ENCODE peak calls at places on chromosomes 1 and 21, in four cellular contexts. One of them, this sample, is unnamed. For H3K9me3, the result is how much of the 10 kb centered on the place peaks cover.

GRCh38 chr1:100217834-100218233 is 31.8 kb downstream of the DBT start:
- DNase-seq in hepatocyte: no peak
- DNase-seq in astrocyte: no peak
- DNase-seq in endothelial cell of umbilical vein: no peak
- DNase-seq in this sample: no peak

GRCh38 chr1:94528271-94528670 is 13.3 kb downstream of the F3 start:
- DNase-seq in hepatocyte: no peak
- DNase-seq in astrocyte: no peak
- DNase-seq in endothelial cell of umbilical vein: no peak
- DNase-seq in this sample: no peak

GRCh38 chr1:76939107-76939816 is 72.0 kb downstream of the ST6GALNAC5 start:
- DNase-seq in endothelial cell of umbilical vein: no peak
- DNase-seq in astrocyte: peak
- DNase-seq in hepatocyte: no peak
- DNase-seq in this sample: no peak

GRCh38 chr1:219179293-219179692 is 5.6 kb downstream of the LYPLAL1 start:
- DNase-seq in hepatocyte: no peak
- DNase-seq in astrocyte: no peak
- DNase-seq in endothelial cell of umbilical vein: no peak
- DNase-seq in this sample: no peak

GRCh38 chr21:30577766-30578165 is 12.4 kb downstream of the KRTAP22-2 start:
- DNase-seq in astrocyte: no peak
- DNase-seq in hepatocyte: no peak
- DNase-seq in endothelial cell of umbilical vein: no peak
- DNase-seq in this sample: no peak

GRCh38 chr1:245648749-245649517 is 494.1 kb downstream of the KIF26B start:
- DNase-seq in endothelial cell of umbilical vein: no peak
- DNase-seq in hepatocyte: no peak
- DNase-seq in astrocyte: no peak
- DNase-seq in this sample: no peak

GRCh38 chr1:33438364-33439145 is 7.7 kb upstream of the PHC2 start:
- DNase-seq in hepatocyte: no peak
- DNase-seq in endothelial cell of umbilical vein: no peak
- DNase-seq in astrocyte: no peak
- DNase-seq in this sample: no peak

GRCh38 chr1:182050481-182051438 is 10.8 kb downstream of the ZNF648 start:
- DNase-seq in endothelial cell of umbilical vein: no peak
- DNase-seq in hepatocyte: no peak
- DNase-seq in astrocyte: no peak
- DNase-seq in this sample: no peak

GRCh38 chr1:184931566-184931965 is 42.7 kb downstream of the NIBAN1 start:
- DNase-seq in endothelial cell of umbilical vein: peak
- DNase-seq in hepatocyte: no peak
- DNase-seq in astrocyte: no peak
- DNase-seq in this sample: no peak

GRCh38 chr1:214582289-214582891 is 20.6 kb upstream of the CENPF start:
- DNase-seq in hepatocyte: no peak
- DNase-seq in astrocyte: no peak
- DNase-seq in endothelial cell of umbilical vein: no peak
- DNase-seq in this sample: no peak

GRCh38 chr1:26283226-26283853 is 3.5 kb downstream of the SH3BGRL3 start:
- DNase-seq in hepatocyte: no peak
- DNase-seq in astrocyte: no peak
- DNase-seq in endothelial cell of umbilical vein: no peak
- DNase-seq in this sample: no peak

GRCh38 chr1:180231506-180232420 is 1.7 kb downstream of the LHX4 start:
- DNase-seq in endothelial cell of umbilical vein: peak
- DNase-seq in astrocyte: no peak
- DNase-seq in hepatocyte: no peak
- DNase-seq in this sample: no peak

GRCh38 chr1:245172026-245172425 is 17.2 kb downstream of the KIF26B start:
- DNase-seq in endothelial cell of umbilical vein: no peak
- DNase-seq in astrocyte: no peak
- DNase-seq in hepatocyte: no peak
- DNase-seq in this sample: no peak

GRCh38 chr1:175024773-175025172 is 1.5 kb upstream of the MRPS14 start:
- DNase-seq in endothelial cell of umbilical vein: no peak
- DNase-seq in astrocyte: no peak
- DNase-seq in hepatocyte: no peak
- DNase-seq in this sample: no peak

GRCh38 chr21:27566521-27566920 is 599.6 kb upstream of the ADAMTS5 start:
- DNase-seq in astrocyte: no peak
- DNase-seq in endothelial cell of umbilical vein: no peak
- DNase-seq in hepatocyte: no peak
- DNase-seq in this sample: no peak

GRCh38 chr1:27992271-27992670 is 32.5 kb downstream of the XKR8 start:
- DNase-seq in astrocyte: no peak
- DNase-seq in endothelial cell of umbilical vein: peak
- DNase-seq in hepatocyte: no peak
- DNase-seq in this sample: peak

GRCh38 chr21:34912022-34912933 is 136.8 kb downstream of the RUNX1 start:
- DNase-seq in astrocyte: no peak
- DNase-seq in hepatocyte: no peak
- DNase-seq in endothelial cell of umbilical vein: no peak
- DNase-seq in this sample: no peak

GRCh38 chr1:21764615-21765423 is 18.1 kb downstream of the USP48 start:
- DNase-seq in astrocyte: peak
- DNase-seq in endothelial cell of umbilical vein: peak
- DNase-seq in hepatocyte: no peak
- DNase-seq in this sample: no peak

GRCh38 chr1:89608627-89609338 is 24.1 kb upstream of the LRRC8C start:
- DNase-seq in astrocyte: no peak
- DNase-seq in endothelial cell of umbilical vein: no peak
- DNase-seq in hepatocyte: no peak
- DNase-seq in this sample: no peak

GRCh38 chr1:225042263-225042662 is 112.8 kb downstream of the DNAH14 start:
- DNase-seq in astrocyte: no peak
- DNase-seq in hepatocyte: no peak
- DNase-seq in endothelial cell of umbilical vein: no peak
- DNase-seq in this sample: no peak

GRCh38 chr1:156419863-156420208 is 50.8 kb downstream of the RHBG start:
- DNase-seq in astrocyte: no peak
- DNase-seq in endothelial cell of umbilical vein: no peak
- DNase-seq in hepatocyte: no peak
- DNase-seq in this sample: no peak

GRCh38 chr21:29798840-29799239 is 141.0 kb downstream of the GRIK1 start:
- DNase-seq in hepatocyte: no peak
- DNase-seq in endothelial cell of umbilical vein: no peak
- DNase-seq in astrocyte: no peak
- DNase-seq in this sample: no peak

GRCh38 chr1:230495891-230496385 is 69.8 kb upstream of the PGBD5 start:
- DNase-seq in hepatocyte: no peak
- DNase-seq in endothelial cell of umbilical vein: no peak
- DNase-seq in astrocyte: no peak
- DNase-seq in this sample: no peak

GRCh38 chr1:184387069-184387870 is 441 bp downstream of the C1orf21 start:
- DNase-seq in astrocyte: no peak
- DNase-seq in hepatocyte: peak
- DNase-seq in endothelial cell of umbilical vein: peak
- DNase-seq in this sample: peak

GRCh38 chr1:12709696-12710095 is 6.2 kb upstream of the AADACL3 start:
- DNase-seq in astrocyte: no peak
- DNase-seq in endothelial cell of umbilical vein: no peak
- DNase-seq in hepatocyte: no peak
- DNase-seq in this sample: no peak

GRCh38 chr21:15001773-15002647 is 62.8 kb downstream of the NRIP1 start:
- DNase-seq in hepatocyte: no peak
- DNase-seq in endothelial cell of umbilical vein: no peak
- DNase-seq in astrocyte: no peak
- DNase-seq in this sample: no peak

GRCh38 chr1:201155354-201155753 is 1.1 kb upstream of the TMEM9 start:
- DNase-seq in endothelial cell of umbilical vein: no peak
- DNase-seq in astrocyte: no peak
- DNase-seq in hepatocyte: no peak
- DNase-seq in this sample: no peak

GRCh38 chr1:1338278-1338677 is 7.2 kb downstream of the TAS1R3 start:
- DNase-seq in hepatocyte: no peak
- DNase-seq in endothelial cell of umbilical vein: no peak
- DNase-seq in astrocyte: no peak
- DNase-seq in this sample: no peak

GRCh38 chr1:38533772-38534472 is 325.6 kb downstream of the RRAGC start:
- DNase-seq in hepatocyte: no peak
- DNase-seq in endothelial cell of umbilical vein: no peak
- DNase-seq in astrocyte: no peak
- DNase-seq in this sample: no peak

GRCh38 chr1:202252271-202252670 is 58.7 kb downstream of the LGR6 start:
- DNase-seq in endothelial cell of umbilical vein: no peak
- DNase-seq in astrocyte: no peak
- DNase-seq in hepatocyte: no peak
- DNase-seq in this sample: no peak

GRCh38 chr1:53543771-53544695 is 84.8 kb downstream of the DMRTB1 start:
- DNase-seq in hepatocyte: no peak
- DNase-seq in astrocyte: no peak
- DNase-seq in endothelial cell of umbilical vein: no peak
- DNase-seq in this sample: no peak

GRCh38 chr1:172638885-172639831 is 19.7 kb upstream of the FASLG start:
- DNase-seq in endothelial cell of umbilical vein: no peak
- DNase-seq in astrocyte: peak
- DNase-seq in hepatocyte: no peak
- DNase-seq in this sample: peak

GRCh38 chr1:177948336-177948972 is 21.4 kb downstream of the SEC16B start:
- DNase-seq in astrocyte: peak
- DNase-seq in endothelial cell of umbilical vein: peak
- DNase-seq in hepatocyte: peak
- DNase-seq in this sample: peak

GRCh38 chr1:23475134-23475628 is 8.8 kb downstream of the ASAP3 start:
- DNase-seq in endothelial cell of umbilical vein: peak
- DNase-seq in astrocyte: peak
- DNase-seq in hepatocyte: peak
- DNase-seq in this sample: no peak

GRCh38 chr21:33481314-33481943 is 1.7 kb upstream of the TMEM50B start:
- DNase-seq in endothelial cell of umbilical vein: no peak
- DNase-seq in astrocyte: no peak
- DNase-seq in hepatocyte: no peak
- DNase-seq in this sample: no peak

DNA sequence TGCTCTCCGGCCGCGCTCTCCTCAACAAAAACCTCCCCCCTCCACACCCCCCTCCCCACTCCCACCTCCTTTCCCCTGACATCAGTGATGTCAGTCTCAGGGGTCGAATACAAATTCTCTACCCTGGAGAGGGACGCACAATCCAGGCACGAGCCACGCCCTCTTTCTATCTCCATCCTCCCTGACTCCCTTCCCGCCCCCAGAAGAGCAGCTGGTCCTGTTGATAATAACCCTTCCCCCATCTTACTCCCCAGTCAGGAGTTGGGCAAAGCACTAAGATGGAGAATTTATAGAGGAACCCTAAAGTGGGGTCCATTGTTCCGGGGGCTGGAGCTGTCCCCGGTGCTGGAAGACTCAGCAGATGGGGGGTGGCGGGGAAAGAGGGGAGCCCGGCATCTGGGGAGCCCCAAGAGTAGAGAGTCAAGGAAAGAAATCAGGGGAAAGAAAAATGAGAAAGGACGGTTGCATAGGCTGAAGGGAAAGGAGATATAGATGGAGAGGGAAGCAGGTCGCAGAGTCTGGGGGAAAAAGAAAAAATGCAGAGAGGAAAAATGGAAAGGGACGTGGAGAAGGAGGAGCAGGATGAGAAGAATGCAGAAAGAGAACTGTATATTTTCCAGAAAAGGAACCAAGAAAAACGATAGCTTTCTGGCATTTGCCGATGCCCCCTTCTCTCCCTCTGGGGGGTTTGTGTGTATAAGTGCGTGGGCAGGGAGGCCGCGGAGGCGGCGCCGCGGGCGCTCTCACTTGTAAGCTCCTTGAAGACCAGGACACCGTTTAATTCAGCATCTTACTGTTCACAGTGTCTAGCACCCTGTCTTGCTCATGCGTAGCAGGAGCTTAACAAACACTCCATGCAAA is at the start of gene CELF3:
- DNase-seq in hepatocyte: peak
- DNase-seq in astrocyte: peak
- DNase-seq in endothelial cell of umbilical vein: no peak
- DNase-seq in this sample: peak
- TF ChIP-seq EZH2 in hepatocyte: no peak
- TF ChIP-seq EZH2 in astrocyte: no peak
- TF ChIP-seq EZH2 in endothelial cell of umbilical vein: peak
- TF ChIP-seq EZH2 in this sample: no peak

GRCh38 chr1:246971322-246971721 is 36.5 kb downstream of the ZNF695 start:
- DNase-seq in astrocyte: no peak
- DNase-seq in endothelial cell of umbilical vein: peak
- DNase-seq in hepatocyte: peak
- DNase-seq in this sample: peak

GRCh38 chr1:246966502-246966901 is 34.8 kb upstream of the AHCTF1 start:
- DNase-seq in astrocyte: no peak
- DNase-seq in hepatocyte: no peak
- DNase-seq in endothelial cell of umbilical vein: no peak
- DNase-seq in this sample: no peak

GRCh38 chr1:246969621-246970020 is 37.9 kb upstream of the AHCTF1 start:
- DNase-seq in hepatocyte: no peak
- DNase-seq in endothelial cell of umbilical vein: no peak
- DNase-seq in astrocyte: no peak
- DNase-seq in this sample: no peak

GRCh38 chr1:246971969-246972368 is 35.9 kb downstream of the ZNF695 start:
- DNase-seq in hepatocyte: no peak
- DNase-seq in endothelial cell of umbilical vein: no peak
- DNase-seq in astrocyte: no peak
- DNase-seq in this sample: no peak
- H3K9me3 ChIP-seq in hepatocyte: under half
- H3K9me3 ChIP-seq in endothelial cell of umbilical vein: under half
- H3K9me3 ChIP-seq in astrocyte: under half
- H3K9me3 ChIP-seq in this sample: half or more

DNA sequence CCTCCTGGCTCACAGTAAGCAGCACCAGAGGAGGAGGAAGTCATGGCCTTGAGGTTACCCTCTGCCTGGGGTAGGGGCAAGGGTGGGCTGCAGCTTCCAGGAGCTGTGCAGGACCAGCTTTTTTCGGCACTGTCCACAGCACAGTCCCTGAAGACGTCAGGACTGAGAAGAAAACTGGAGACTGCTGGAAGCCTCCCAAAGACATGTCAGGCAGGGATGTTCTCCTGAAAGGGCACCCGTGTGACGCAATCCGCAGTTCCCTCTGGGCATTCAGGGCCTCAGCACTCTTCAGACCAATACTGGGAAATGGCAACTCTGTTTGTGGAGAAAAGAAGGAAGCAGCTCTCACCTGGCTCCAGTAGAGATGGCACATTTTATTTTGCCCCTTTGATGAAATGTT is 64.8 kb upstream of the TENT5C start:
- DNase-seq in endothelial cell of umbilical vein: no peak
- DNase-seq in hepatocyte: peak
- DNase-seq in astrocyte: no peak
- DNase-seq in this sample: no peak
- TF ChIP-seq EZH2 in endothelial cell of umbilical vein: no peak
- TF ChIP-seq EZH2 in hepatocyte: no peak
- TF ChIP-seq EZH2 in astrocyte: no peak
- TF ChIP-seq EZH2 in this sample: no peak

DNA sequence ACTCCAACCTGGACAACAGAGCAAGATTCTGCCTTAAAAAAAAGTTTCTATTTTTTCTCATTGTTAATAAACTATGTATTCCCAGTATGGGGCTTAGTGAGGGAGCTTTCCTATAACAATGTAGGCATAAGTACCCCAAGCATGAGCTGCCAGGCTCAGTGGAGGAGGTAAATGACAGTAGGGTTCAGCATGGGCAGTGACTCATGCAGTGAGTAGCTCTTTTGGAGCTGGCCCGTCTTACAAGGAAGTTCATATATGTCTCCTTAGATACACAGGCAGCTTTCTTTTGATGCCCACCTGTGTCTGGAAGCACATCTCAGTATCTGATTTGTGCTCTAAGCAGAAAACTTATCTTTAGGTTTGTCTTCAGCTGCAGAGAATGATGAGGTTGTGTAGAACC is 57.9 kb downstream of the ZNF678 start:
- DNase-seq in hepatocyte: no peak
- DNase-seq in astrocyte: peak
- DNase-seq in endothelial cell of umbilical vein: no peak
- DNase-seq in this sample: no peak
- H3K9me3 ChIP-seq in hepatocyte: under half
- H3K9me3 ChIP-seq in astrocyte: under half
- H3K9me3 ChIP-seq in endothelial cell of umbilical vein: under half
- H3K9me3 ChIP-seq in this sample: half or more